ENCODE peak calls at places on chromosome 5, in eight cellular contexts. N is GM12865, T is Peyer's patch, K is psoas muscle, S is Calu3, Q is lower lobe of right lung, U is colonic mucosa, J is HFFc6. R is an unnamed sample.

GRCh38 chr5:178688551-178688950 is 41.9 kb downstream of the ZNF354A start:
- DNase-seq in U (no peak), K (no peak), T (no peak), N (no peak), S (no peak), Q (no peak), J (no peak), R (no peak)

GRCh38 chr5:125668904-125669303 is 754.3 kb upstream of the GRAMD2B start:
- DNase-seq in S (peak), T (no peak), K (no peak), Q (no peak), N (peak), J (no peak), U (peak), R (peak)

GRCh38 chr5:78803386-78803785 is 154.8 kb upstream of the LHFPL2 start:
- DNase-seq in J (no peak), S (no peak), N (no peak), Q (no peak), T (no peak), K (peak), U (peak), R (no peak)

GRCh38 chr5:1494780-1495524 is 28.8 kb downstream of the LPCAT1 start:
- DNase-seq in U (peak), Q (peak), K (no peak), S (no peak), T (no peak), J (no peak), N (peak), R (no peak)

GRCh38 chr5:5667136-5667554 is 244.7 kb downstream of the ICE1 start:
- DNase-seq in S (no peak), K (no peak), Q (no peak), N (no peak), J (no peak), U (no peak), T (no peak), R (no peak)

GRCh38 chr5:94618029-94618492 is 343 bp downstream of the KIAA0825 start:
- DNase-seq in K (peak), U (peak), N (peak), Q (peak), T (peak), J (peak), S (peak), R (no peak)

GRCh38 chr5:77463905-77464304 is 28.2 kb downstream of the WDR41 start:
- DNase-seq in N (no peak), K (no peak), Q (no peak), T (no peak), S (no peak), J (no peak), U (no peak), R (no peak)

GRCh38 chr5:176317534-176318374 is 43.8 kb downstream of the KIAA1191 start:
- DNase-seq in U (no peak), S (no peak), T (no peak), J (no peak), Q (no peak), N (no peak), K (no peak), R (no peak)

GRCh38 chr5:80033513-80033912 is 1.6 kb upstream of the THBS4 start:
- DNase-seq in U (no peak), T (no peak), S (no peak), K (no peak), N (peak), Q (no peak), J (no peak), R (no peak)

GRCh38 chr5:52693279-52693678 is 94.4 kb upstream of the ITGA1 start:
- DNase-seq in T (no peak), Q (no peak), N (peak), S (peak), U (peak), K (peak), J (peak), R (no peak)
- TF ChIP-seq CTCF in T (peak), Q (peak), N (peak), S (peak), U (peak), K (peak), J (peak), R (peak)

DNA sequence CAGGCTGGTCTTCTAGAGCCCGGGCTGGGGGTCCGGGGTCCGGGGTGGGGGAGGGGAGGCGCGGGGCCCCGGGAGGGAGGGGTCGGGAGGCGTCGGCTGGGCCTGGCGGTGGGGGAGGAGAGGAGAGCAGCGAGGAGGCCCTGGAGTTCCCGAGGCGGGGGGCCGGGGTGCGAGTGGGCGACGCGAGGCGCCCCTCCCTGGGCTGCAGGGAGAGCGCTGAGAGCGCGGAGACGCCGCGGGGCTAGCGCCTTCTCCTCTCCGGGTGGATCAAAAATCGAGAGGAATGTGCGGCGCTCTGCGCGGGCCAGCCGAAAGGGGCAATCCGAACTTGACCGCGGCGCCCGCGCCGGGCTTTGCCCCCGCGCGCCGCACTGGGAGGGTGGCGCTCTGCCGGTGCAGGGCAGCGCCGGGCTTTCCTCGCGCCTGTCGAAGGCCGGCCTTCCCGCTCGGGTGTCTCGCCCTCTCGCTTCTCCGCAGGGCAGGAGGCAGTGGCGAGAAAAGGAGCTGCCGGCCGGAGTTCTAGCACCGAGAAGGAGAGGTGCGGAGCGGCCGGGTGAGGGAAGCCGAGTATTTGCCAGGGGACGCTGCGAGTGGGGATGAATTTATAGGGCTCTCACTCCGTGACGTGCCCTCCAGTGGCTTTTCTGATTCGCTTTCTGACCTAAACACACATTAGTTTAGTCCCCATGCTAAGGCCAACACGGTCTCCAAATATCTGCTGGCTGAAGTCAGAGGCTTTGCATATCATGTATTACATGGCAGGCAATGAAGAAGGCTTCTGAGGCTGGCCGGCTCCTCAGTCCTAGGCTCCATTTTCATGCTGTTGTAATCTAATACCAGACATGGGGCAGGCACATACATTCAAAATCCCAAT is at the start of gene GDNF:
- DNase-seq in Q (no peak), K (peak), J (peak), T (no peak), S (peak), U (peak), N (peak), R (no peak)
- TF ChIP-seq CTCF in Q (no peak), K (peak), J (peak), T (no peak), S (no peak), U (no peak), N (peak), R (peak)

DNA sequence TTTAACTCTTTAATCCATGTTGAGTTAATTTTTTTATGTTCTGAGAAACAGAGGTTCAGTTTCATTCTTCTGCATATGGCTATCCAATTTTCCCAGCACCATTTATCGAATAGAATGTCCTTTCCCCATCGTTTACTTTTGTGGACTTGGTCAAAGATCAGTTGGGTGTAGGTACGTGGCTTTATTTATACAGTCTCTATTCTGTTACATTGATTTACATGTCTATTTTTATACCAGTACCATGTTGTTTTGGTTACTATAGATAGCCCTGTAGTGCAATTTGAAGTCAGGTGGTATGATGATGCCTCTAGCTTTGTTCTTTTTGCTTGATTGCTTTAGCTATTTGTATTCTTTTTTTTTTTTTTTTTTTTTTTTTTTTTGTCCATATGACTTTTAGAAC is 462.0 kb downstream of the HTR1A start:
- DNase-seq in S (no peak), T (no peak), N (no peak), J (no peak), U (no peak), Q (no peak), K (no peak), R (no peak)
- TF ChIP-seq CTCF in S (no peak), T (no peak), N (no peak), J (no peak), U (no peak), Q (no peak), K (no peak), R (no peak)

GRCh38 chr5:138952962-138953361 is 77.8 kb upstream of the LRRTM2 start:
- DNase-seq in J (no peak), Q (no peak), T (no peak), N (no peak), S (no peak), K (no peak), U (no peak), R (no peak)
- TF ChIP-seq CTCF in J (no peak), Q (no peak), T (no peak), N (no peak), S (no peak), K (no peak), U (no peak), R (no peak)

GRCh38 chr5:60927450-60927849 is 17.4 kb downstream of the ERCC8 start:
- DNase-seq in N (no peak), K (no peak), S (no peak), U (no peak), J (no peak), T (no peak), Q (no peak), R (no peak)

DNA sequence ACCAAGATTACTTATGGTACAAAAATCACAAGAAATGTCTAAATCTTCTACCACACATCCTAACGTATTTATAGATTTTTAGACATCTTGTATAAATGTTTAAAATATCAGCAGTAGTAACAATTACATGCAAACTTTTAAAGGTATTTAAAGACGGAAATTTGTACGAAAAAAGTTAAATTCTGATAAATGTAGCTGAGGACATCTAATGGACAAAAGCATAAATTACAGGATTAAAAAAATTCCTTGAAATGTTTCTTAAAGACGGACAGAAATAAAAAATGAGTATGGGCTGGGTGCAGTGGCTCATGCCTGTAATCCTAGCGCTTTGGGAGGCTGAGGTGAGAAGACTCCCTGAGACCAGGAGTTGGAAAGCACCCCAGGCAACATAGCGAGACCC is 15.8 kb downstream of the ERCC8 start:
- DNase-seq in Q (no peak), S (no peak), K (no peak), J (no peak), N (no peak), T (no peak), U (no peak), R (no peak)
- TF ChIP-seq CTCF in Q (no peak), S (peak), K (no peak), J (peak), N (no peak), T (peak), U (peak), R (peak)